ENCODE peak calls at places on chromosomes 5 and 9, in seven cellular contexts. One of them, this sample, is unnamed. For H3K79me2, the result is how much of the 10 kb centered on the place peaks cover.

GRCh38 chr5:171543486-171543885 is 124.0 kb downstream of the FGF18 start:
- DNase-seq in neural progenitor cell: no peak
- DNase-seq in hepatocyte: no peak
- DNase-seq in PC-3: peak
- DNase-seq in HCT116: no peak
- DNase-seq in MM.1S: no peak
- DNase-seq in GM23338: no peak
- DNase-seq in this sample: peak

GRCh38 chr9:31573561-31573960 is 810.9 kb upstream of the ACO1 start:
- DNase-seq in PC-3: no peak
- DNase-seq in HCT116: no peak
- DNase-seq in GM23338: no peak
- DNase-seq in neural progenitor cell: no peak
- DNase-seq in hepatocyte: no peak
- DNase-seq in MM.1S: no peak
- DNase-seq in this sample: no peak

GRCh38 chr9:14277202-14277601 is 36.7 kb downstream of the NFIB start:
- DNase-seq in MM.1S: no peak
- DNase-seq in HCT116: peak
- DNase-seq in hepatocyte: no peak
- DNase-seq in PC-3: no peak
- DNase-seq in neural progenitor cell: no peak
- DNase-seq in GM23338: no peak
- DNase-seq in this sample: peak

GRCh38 chr5:116574682-116575634 is at the start of gene SEMA6A:
- DNase-seq in neural progenitor cell: peak
- DNase-seq in HCT116: peak
- DNase-seq in GM23338: peak
- DNase-seq in MM.1S: peak
- DNase-seq in hepatocyte: peak
- DNase-seq in PC-3: peak
- DNase-seq in this sample: peak

GRCh38 chr5:74336286-74336685 is 304.2 kb downstream of the ENC1 start:
- DNase-seq in hepatocyte: no peak
- DNase-seq in HCT116: no peak
- DNase-seq in MM.1S: no peak
- DNase-seq in neural progenitor cell: peak
- DNase-seq in GM23338: peak
- DNase-seq in PC-3: no peak
- DNase-seq in this sample: peak

GRCh38 chr5:170648546-170648945 is 135.0 kb upstream of the GABRP start:
- DNase-seq in PC-3: no peak
- DNase-seq in HCT116: no peak
- DNase-seq in hepatocyte: no peak
- DNase-seq in MM.1S: no peak
- DNase-seq in neural progenitor cell: no peak
- DNase-seq in GM23338: no peak
- DNase-seq in this sample: peak

GRCh38 chr5:1965860-1966396 is 83.2 kb upstream of the IRX4 start:
- DNase-seq in neural progenitor cell: no peak
- DNase-seq in PC-3: no peak
- DNase-seq in GM23338: no peak
- DNase-seq in hepatocyte: no peak
- DNase-seq in HCT116: no peak
- DNase-seq in MM.1S: no peak
- DNase-seq in this sample: no peak

GRCh38 chr9:135174269-135174668 is 86.8 kb downstream of the OLFM1 start:
- DNase-seq in neural progenitor cell: no peak
- DNase-seq in HCT116: no peak
- DNase-seq in hepatocyte: no peak
- DNase-seq in MM.1S: no peak
- DNase-seq in GM23338: no peak
- DNase-seq in PC-3: no peak
- DNase-seq in this sample: no peak

GRCh38 chr5:54329731-54330709 is 19.6 kb upstream of the ARL15 start:
- DNase-seq in hepatocyte: peak
- DNase-seq in GM23338: no peak
- DNase-seq in neural progenitor cell: no peak
- DNase-seq in HCT116: no peak
- DNase-seq in PC-3: peak
- DNase-seq in MM.1S: no peak
- DNase-seq in this sample: peak

GRCh38 chr5:113215401-113216060 is 219.3 kb downstream of the TSSK1B start:
- DNase-seq in PC-3: peak
- DNase-seq in MM.1S: no peak
- DNase-seq in GM23338: no peak
- DNase-seq in hepatocyte: no peak
- DNase-seq in HCT116: no peak
- DNase-seq in neural progenitor cell: no peak
- DNase-seq in this sample: peak

GRCh38 chr5:172223901-172224873 is 30.2 kb downstream of the EFCAB9 start:
- DNase-seq in MM.1S: peak
- DNase-seq in HCT116: no peak
- DNase-seq in hepatocyte: no peak
- DNase-seq in GM23338: no peak
- DNase-seq in PC-3: no peak
- DNase-seq in neural progenitor cell: peak
- DNase-seq in this sample: no peak

GRCh38 chr9:126360073-126360472 is 33.4 kb downstream of the MVB12B start:
- DNase-seq in HCT116: no peak
- DNase-seq in MM.1S: peak
- DNase-seq in GM23338: no peak
- DNase-seq in PC-3: no peak
- DNase-seq in neural progenitor cell: no peak
- DNase-seq in hepatocyte: no peak
- DNase-seq in this sample: no peak

GRCh38 chr9:129549684-129550083 is 71.2 kb downstream of the C9orf50 start:
- DNase-seq in neural progenitor cell: peak
- DNase-seq in PC-3: no peak
- DNase-seq in MM.1S: no peak
- DNase-seq in GM23338: no peak
- DNase-seq in HCT116: no peak
- DNase-seq in hepatocyte: no peak
- DNase-seq in this sample: peak

GRCh38 chr5:134101686-134102439 is 12.6 kb upstream of the TCF7 start:
- DNase-seq in neural progenitor cell: peak
- DNase-seq in GM23338: peak
- DNase-seq in hepatocyte: peak
- DNase-seq in PC-3: peak
- DNase-seq in MM.1S: peak
- DNase-seq in HCT116: peak
- DNase-seq in this sample: peak

GRCh38 chr9:79408200-79408599 is 163.6 kb upstream of the TLE4 start:
- DNase-seq in neural progenitor cell: no peak
- DNase-seq in MM.1S: no peak
- DNase-seq in GM23338: peak
- DNase-seq in PC-3: no peak
- DNase-seq in HCT116: no peak
- DNase-seq in hepatocyte: no peak
- DNase-seq in this sample: peak

GRCh38 chr5:135129307-135129706 is 95.3 kb upstream of the PITX1 start:
- DNase-seq in HCT116: no peak
- DNase-seq in GM23338: no peak
- DNase-seq in MM.1S: no peak
- DNase-seq in PC-3: no peak
- DNase-seq in neural progenitor cell: no peak
- DNase-seq in hepatocyte: no peak
- DNase-seq in this sample: no peak

GRCh38 chr9:20728493-20729220 is 44.6 kb downstream of the FOCAD start:
- DNase-seq in hepatocyte: peak
- DNase-seq in GM23338: no peak
- DNase-seq in PC-3: peak
- DNase-seq in MM.1S: no peak
- DNase-seq in neural progenitor cell: no peak
- DNase-seq in HCT116: no peak
- DNase-seq in this sample: peak

GRCh38 chr9:36151306-36152210 is 15.0 kb downstream of the GLIPR2 start:
- DNase-seq in neural progenitor cell: no peak
- DNase-seq in GM23338: no peak
- DNase-seq in hepatocyte: no peak
- DNase-seq in PC-3: peak
- DNase-seq in HCT116: no peak
- DNase-seq in MM.1S: peak
- DNase-seq in this sample: peak

GRCh38 chr5:150801117-150801927 is 22.8 kb downstream of the SMIM3 start:
- DNase-seq in neural progenitor cell: peak
- DNase-seq in hepatocyte: peak
- DNase-seq in GM23338: peak
- DNase-seq in MM.1S: peak
- DNase-seq in PC-3: peak
- DNase-seq in HCT116: peak
- DNase-seq in this sample: peak

GRCh38 chr9:87337335-87338074 is 160.2 kb upstream of the DAPK1 start:
- DNase-seq in PC-3: no peak
- DNase-seq in hepatocyte: peak
- DNase-seq in HCT116: no peak
- DNase-seq in MM.1S: no peak
- DNase-seq in GM23338: peak
- DNase-seq in neural progenitor cell: peak
- DNase-seq in this sample: peak

GRCh38 chr5:124744170-124744911 is 2.1 kb downstream of the ZNF608 start:
- DNase-seq in hepatocyte: peak
- DNase-seq in PC-3: no peak
- DNase-seq in GM23338: no peak
- DNase-seq in MM.1S: no peak
- DNase-seq in HCT116: no peak
- DNase-seq in neural progenitor cell: no peak
- DNase-seq in this sample: peak

GRCh38 chr9:137626448-137626847 is 7.6 kb downstream of the EHMT1 start:
- DNase-seq in GM23338: no peak
- DNase-seq in HCT116: no peak
- DNase-seq in MM.1S: no peak
- DNase-seq in PC-3: no peak
- DNase-seq in neural progenitor cell: no peak
- DNase-seq in hepatocyte: no peak
- DNase-seq in this sample: no peak

GRCh38 chr5:143525176-143525575 is 121.7 kb upstream of the NR3C1 start:
- DNase-seq in GM23338: no peak
- DNase-seq in PC-3: no peak
- DNase-seq in neural progenitor cell: no peak
- DNase-seq in MM.1S: no peak
- DNase-seq in hepatocyte: no peak
- DNase-seq in HCT116: no peak
- DNase-seq in this sample: no peak

GRCh38 chr9:17721954-17722353 is 143.1 kb downstream of the SH3GL2 start:
- DNase-seq in GM23338: no peak
- DNase-seq in MM.1S: peak
- DNase-seq in hepatocyte: no peak
- DNase-seq in HCT116: no peak
- DNase-seq in neural progenitor cell: no peak
- DNase-seq in PC-3: no peak
- DNase-seq in this sample: no peak

GRCh38 chr9:121599186-121599871 is 52.1 kb upstream of the DAB2IP start:
- DNase-seq in GM23338: peak
- DNase-seq in MM.1S: no peak
- DNase-seq in hepatocyte: peak
- DNase-seq in neural progenitor cell: peak
- DNase-seq in HCT116: peak
- DNase-seq in PC-3: peak
- DNase-seq in this sample: peak
- TF ChIP-seq EZH2 in GM23338: no peak
- TF ChIP-seq EZH2 in MM.1S: no peak
- TF ChIP-seq EZH2 in hepatocyte: no peak
- TF ChIP-seq EZH2 in neural progenitor cell: no peak
- TF ChIP-seq EZH2 in HCT116: no peak
- TF ChIP-seq EZH2 in PC-3: no peak
- TF ChIP-seq EZH2 in this sample: peak

GRCh38 chr5:114839360-114839759 is 330.3 kb downstream of the TRIM36 start:
- DNase-seq in GM23338: peak
- DNase-seq in MM.1S: no peak
- DNase-seq in hepatocyte: no peak
- DNase-seq in HCT116: no peak
- DNase-seq in neural progenitor cell: no peak
- DNase-seq in PC-3: no peak
- DNase-seq in this sample: no peak

GRCh38 chr5:114838937-114839336 is 330.8 kb downstream of the TRIM36 start:
- DNase-seq in PC-3: no peak
- DNase-seq in HCT116: no peak
- DNase-seq in neural progenitor cell: no peak
- DNase-seq in hepatocyte: no peak
- DNase-seq in GM23338: no peak
- DNase-seq in MM.1S: no peak
- DNase-seq in this sample: no peak
- TF ChIP-seq EZH2phosphoT487 in PC-3: no peak
- TF ChIP-seq EZH2phosphoT487 in HCT116: no peak
- TF ChIP-seq EZH2phosphoT487 in neural progenitor cell: no peak
- TF ChIP-seq EZH2phosphoT487 in hepatocyte: no peak
- TF ChIP-seq EZH2phosphoT487 in GM23338: no peak
- TF ChIP-seq EZH2phosphoT487 in MM.1S: no peak
- TF ChIP-seq EZH2phosphoT487 in this sample: no peak

DNA sequence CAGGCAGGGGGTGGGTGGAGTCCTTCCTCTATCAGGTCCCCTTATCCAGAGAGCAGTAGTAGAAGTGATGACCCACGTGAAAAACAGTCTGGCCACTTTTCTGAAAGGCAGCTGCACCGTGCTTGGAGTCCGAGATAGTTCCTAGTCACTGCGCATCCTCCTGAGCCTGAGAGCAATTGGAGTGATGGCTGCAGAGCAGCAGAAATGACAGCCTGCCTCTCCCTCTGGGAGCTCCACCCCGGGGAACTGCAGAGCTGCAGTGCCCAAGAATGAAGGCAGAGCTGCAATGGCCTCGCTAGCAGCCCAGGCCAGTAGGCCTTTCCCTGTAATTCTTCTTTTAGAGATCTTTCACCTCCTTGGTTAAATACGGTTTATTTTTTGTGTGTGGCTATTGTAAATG is 82.6 kb downstream of the CETN3 start:
- DNase-seq in PC-3: no peak
- DNase-seq in MM.1S: no peak
- DNase-seq in neural progenitor cell: peak
- DNase-seq in hepatocyte: no peak
- DNase-seq in GM23338: no peak
- DNase-seq in HCT116: no peak
- DNase-seq in this sample: no peak
- H3K79me2 ChIP-seq in PC-3: under half
- H3K79me2 ChIP-seq in MM.1S: under half
- H3K79me2 ChIP-seq in neural progenitor cell: under half
- H3K79me2 ChIP-seq in hepatocyte: under half
- H3K79me2 ChIP-seq in GM23338: under half
- H3K79me2 ChIP-seq in HCT116: under half
- H3K79me2 ChIP-seq in this sample: under half

GRCh38 chr5:15463231-15463630 is 36.7 kb upstream of the FBXL7 start:
- DNase-seq in MM.1S: peak
- DNase-seq in neural progenitor cell: peak
- DNase-seq in GM23338: peak
- DNase-seq in PC-3: no peak
- DNase-seq in HCT116: no peak
- DNase-seq in hepatocyte: no peak
- DNase-seq in this sample: peak
- TF ChIP-seq EZH2 in MM.1S: no peak
- TF ChIP-seq EZH2 in neural progenitor cell: no peak
- TF ChIP-seq EZH2 in GM23338: no peak
- TF ChIP-seq EZH2 in PC-3: no peak
- TF ChIP-seq EZH2 in HCT116: no peak
- TF ChIP-seq EZH2 in hepatocyte: no peak
- TF ChIP-seq EZH2 in this sample: no peak

GRCh38 chr9:119839888-119840287 is 470.7 kb upstream of the BRINP1 start:
- DNase-seq in HCT116: no peak
- DNase-seq in MM.1S: no peak
- DNase-seq in hepatocyte: no peak
- DNase-seq in GM23338: peak
- DNase-seq in PC-3: no peak
- DNase-seq in neural progenitor cell: peak
- DNase-seq in this sample: peak
- TF ChIP-seq EZH2phosphoT487 in HCT116: no peak
- TF ChIP-seq EZH2phosphoT487 in MM.1S: no peak
- TF ChIP-seq EZH2phosphoT487 in hepatocyte: no peak
- TF ChIP-seq EZH2phosphoT487 in GM23338: no peak
- TF ChIP-seq EZH2phosphoT487 in PC-3: no peak
- TF ChIP-seq EZH2phosphoT487 in neural progenitor cell: no peak
- TF ChIP-seq EZH2phosphoT487 in this sample: no peak

GRCh38 chr5:119221330-119221729 is 134.5 kb upstream of the TNFAIP8 start:
- DNase-seq in GM23338: no peak
- DNase-seq in HCT116: no peak
- DNase-seq in hepatocyte: no peak
- DNase-seq in PC-3: no peak
- DNase-seq in MM.1S: no peak
- DNase-seq in neural progenitor cell: no peak
- DNase-seq in this sample: no peak
- H3K79me2 ChIP-seq in GM23338: under half
- H3K79me2 ChIP-seq in HCT116: under half
- H3K79me2 ChIP-seq in hepatocyte: under half
- H3K79me2 ChIP-seq in PC-3: under half
- H3K79me2 ChIP-seq in MM.1S: under half
- H3K79me2 ChIP-seq in neural progenitor cell: under half
- H3K79me2 ChIP-seq in this sample: under half

This sample was measured in GM23248.